ENCODE peak calls at places on chromosomes 11 and 22, in five cellular contexts. R is HCT116, O is HepG2, D is GM12878, A is K562. X is an unnamed sample.

GRCh38 chr11:79262221-79262620 is 178.6 kb downstream of the TENM4 start:
- DNase-seq in D (no peak), R (no peak), A (no peak), O (no peak), X (no peak)

GRCh38 chr11:74325649-74326645 is 14.5 kb upstream of the P4HA3 start:
- DNase-seq in D (no peak), O (no peak), A (no peak), R (no peak), X (no peak)

GRCh38 chr11:45537617-45538016 is 127.8 kb downstream of the CHST1 start:
- DNase-seq in O (no peak), R (no peak), D (no peak), A (no peak), X (no peak)

GRCh38 chr11:78038697-78039313 is 15.7 kb upstream of the KCTD14 start:
- DNase-seq in D (no peak), O (peak), R (no peak), A (no peak), X (no peak)

GRCh38 chr11:75562836-75563484 is 907 bp downstream of the SERPINH1 start:
- DNase-seq in A (peak), R (no peak), O (no peak), D (no peak), X (no peak)

GRCh38 chr11:128061321-128061871 is 526.0 kb downstream of the ETS1 start:
- DNase-seq in O (no peak), D (no peak), R (no peak), A (no peak), X (no peak)

GRCh38 chr11:34773826-34774225 is 142.4 kb downstream of the APIP start:
- DNase-seq in O (no peak), D (no peak), R (no peak), A (no peak), X (no peak)

GRCh38 chr11:33310720-33311500 is 53.7 kb downstream of the HIPK3 start:
- DNase-seq in R (no peak), A (no peak), O (no peak), D (no peak), X (peak)

GRCh38 chr11:2318123-2318522 is 16.3 kb downstream of the TSPAN32 start:
- DNase-seq in A (no peak), D (no peak), R (no peak), O (no peak), X (no peak)

GRCh38 chr11:65454311-65454695 is 31.7 kb downstream of the NEAT1 start:
- DNase-seq in R (no peak), D (no peak), O (no peak), A (no peak), X (no peak)

GRCh38 chr11:86003654-86004053 is 65.2 kb downstream of the PICALM start:
- DNase-seq in D (no peak), O (no peak), R (no peak), A (no peak), X (no peak)

GRCh38 chr11:61065955-61066638 is 36.2 kb upstream of the CD5 start:
- DNase-seq in A (no peak), R (no peak), D (no peak), O (no peak), X (no peak)

GRCh38 chr11:42049650-42050049 is 590.2 kb upstream of the LRRC4C start:
- DNase-seq in O (no peak), R (no peak), A (no peak), D (no peak), X (no peak)

GRCh38 chr11:26780686-26781085 is 58.8 kb upstream of the SLC5A12 start:
- DNase-seq in D (no peak), R (no peak), O (no peak), A (no peak), X (no peak)

GRCh38 chr11:64206457-64207246 is at the start of gene FERMT3:
- DNase-seq in R (no peak), D (peak), O (no peak), A (peak), X (no peak)

GRCh38 chr11:122656631-122657101 is 1.1 kb downstream of the UBASH3B start:
- DNase-seq in A (no peak), D (no peak), O (no peak), R (no peak), X (no peak)

GRCh38 chr11:32435947-32436750 is 810 bp upstream of the WT1 start:
- DNase-seq in A (no peak), R (no peak), O (no peak), D (no peak), X (no peak)

GRCh38 chr22:22818861-22819855 is 68.5 kb upstream of the IGLL5 start:
- DNase-seq in O (no peak), D (peak), R (no peak), A (no peak), X (no peak)

GRCh38 chr11:111555255-111555654 is 14.7 kb downstream of the LAYN start:
- DNase-seq in A (no peak), D (no peak), R (no peak), O (no peak), X (no peak)

GRCh38 chr11:121630041-121630440 is 177.3 kb upstream of the SORL1-AS1 start:
- DNase-seq in A (no peak), D (no peak), R (no peak), O (no peak), X (no peak)

GRCh38 chr11:33682446-33682845 is 18.2 kb downstream of the C11orf91 start:
- DNase-seq in O (no peak), A (no peak), D (no peak), R (no peak), X (no peak)

GRCh38 chr22:16601437-16602223 is 9.0 kb upstream of the CCT8L2 start:
- DNase-seq in R (no peak), O (no peak), A (peak), D (no peak), X (no peak)

GRCh38 chr11:47946682-47947575 is 33.4 kb upstream of the PTPRJ start:
- DNase-seq in O (no peak), D (no peak), A (peak), R (peak), X (no peak)

GRCh38 chr22:25069426-25069757 is 116.9 kb downstream of the KIAA1671 start:
- DNase-seq in R (no peak), A (no peak), O (no peak), D (no peak), X (no peak)

GRCh38 chr11:65133724-65134123 is 595 bp downstream of the SYVN1 start:
- DNase-seq in O (no peak), R (no peak), A (no peak), D (no peak), X (no peak)

GRCh38 chr22:23705358-23705757 is 14.5 kb downstream of the RGL4 start:
- DNase-seq in D (no peak), O (no peak), R (no peak), A (no peak), X (no peak)

DNA sequence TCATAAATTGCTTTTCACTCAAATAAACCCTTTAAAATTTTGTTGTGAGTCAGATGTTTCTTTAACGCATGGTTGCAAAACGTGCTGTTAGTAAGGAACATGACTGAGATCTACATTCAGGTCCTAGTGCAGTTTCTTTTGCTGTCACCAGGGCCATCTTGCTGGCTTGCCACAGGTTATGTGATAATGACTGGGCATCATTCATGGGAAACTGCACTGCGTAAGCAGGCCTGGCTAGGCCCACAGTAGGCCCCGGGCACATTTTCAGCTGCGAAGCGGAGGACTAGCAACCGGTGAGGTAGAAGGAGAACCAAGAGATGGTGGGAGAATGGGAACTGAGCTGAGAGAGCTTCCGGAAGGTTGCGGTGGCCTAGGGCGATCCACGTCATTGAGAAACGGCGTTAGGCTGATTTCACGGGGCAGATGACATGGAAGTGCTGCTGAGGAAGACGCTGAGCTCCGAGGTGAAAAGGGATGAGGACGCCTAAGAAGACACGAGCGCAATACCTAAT is 3.2 kb upstream of the KLHDC7B start:
- DNase-seq in R (no peak), D (peak), O (no peak), A (no peak), X (no peak)
- TF ChIP-seq RAD21 in R (no peak), D (no peak), O (no peak), A (no peak), X (no peak)

GRCh38 chr11:11213117-11213516 is 139.9 kb downstream of the CSNK2A3 start:
- DNase-seq in O (no peak), A (no peak), D (no peak), R (no peak), X (no peak)
- TF ChIP-seq SRF in O (no peak), A (no peak), D (no peak), R (no peak), X (no peak)

DNA sequence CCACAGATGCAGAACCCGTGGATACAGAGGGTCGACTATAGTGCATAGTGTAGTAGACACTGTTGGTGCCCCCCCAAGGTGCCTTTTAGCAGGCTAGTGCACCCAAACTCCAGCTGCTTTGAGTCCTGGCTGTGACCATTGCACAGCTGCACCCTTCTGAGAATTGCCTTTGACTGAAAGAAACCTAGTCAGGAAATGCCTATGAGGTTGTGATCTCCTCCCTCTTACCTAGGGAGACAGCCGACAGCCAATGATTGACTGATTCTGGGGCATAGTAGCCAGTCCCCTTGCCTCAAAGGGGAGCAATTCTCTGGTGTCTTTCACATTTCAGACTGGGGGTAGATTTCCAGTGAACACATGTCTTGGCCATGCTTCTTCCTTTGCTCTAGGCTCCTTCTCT is 74.2 kb downstream of the DCDC1 start:
- DNase-seq in A (no peak), D (no peak), R (no peak), O (no peak), X (no peak)
- TF ChIP-seq RAD21 in A (no peak), D (no peak), R (no peak), O (no peak), X (no peak)

DNA sequence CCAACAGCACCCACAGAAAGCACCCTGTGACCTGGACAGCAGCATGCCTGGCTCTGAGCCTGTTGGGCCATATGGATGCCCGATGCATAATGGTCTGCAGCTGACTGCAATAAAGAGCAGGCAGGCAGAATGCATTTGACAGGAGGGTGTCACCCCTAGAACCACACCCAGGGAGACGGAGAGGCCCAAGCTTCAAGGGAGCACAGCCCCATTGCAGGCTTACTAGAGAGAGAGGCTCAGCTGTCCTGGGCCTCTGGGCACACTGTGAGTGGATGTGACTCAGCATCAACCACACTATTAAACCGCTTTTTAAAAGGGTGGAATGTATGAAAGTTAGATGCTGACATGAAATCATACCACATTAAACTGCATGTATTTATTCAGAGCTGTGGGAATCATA is 365.3 kb downstream of the CTTN start:
- DNase-seq in O (no peak), A (no peak), R (no peak), D (no peak), X (no peak)
- TF ChIP-seq SRF in O (no peak), A (no peak), R (no peak), D (no peak), X (no peak)

GRCh38 chr22:42794551-42795510 is 62.2 kb downstream of the ARFGAP3 start:
- DNase-seq in A (no peak), O (peak), D (no peak), R (no peak), X (no peak)
- TF ChIP-seq RAD21 in A (no peak), O (peak), D (no peak), R (no peak), X (peak)

GRCh38 chr11:8810331-8811301 is 100.4 kb upstream of the AKIP1 start:
- DNase-seq in R (no peak), A (peak), O (peak), D (no peak), X (peak)
- TF ChIP-seq SRF in R (no peak), A (no peak), O (no peak), D (no peak), X (no peak)

GRCh38 chr22:42805998-42806481 is 51.0 kb downstream of the ARFGAP3 start:
- DNase-seq in R (no peak), O (no peak), A (no peak), D (no peak), X (peak)
- TF ChIP-seq RAD21 in R (no peak), O (no peak), A (no peak), D (no peak), X (no peak)

DNA sequence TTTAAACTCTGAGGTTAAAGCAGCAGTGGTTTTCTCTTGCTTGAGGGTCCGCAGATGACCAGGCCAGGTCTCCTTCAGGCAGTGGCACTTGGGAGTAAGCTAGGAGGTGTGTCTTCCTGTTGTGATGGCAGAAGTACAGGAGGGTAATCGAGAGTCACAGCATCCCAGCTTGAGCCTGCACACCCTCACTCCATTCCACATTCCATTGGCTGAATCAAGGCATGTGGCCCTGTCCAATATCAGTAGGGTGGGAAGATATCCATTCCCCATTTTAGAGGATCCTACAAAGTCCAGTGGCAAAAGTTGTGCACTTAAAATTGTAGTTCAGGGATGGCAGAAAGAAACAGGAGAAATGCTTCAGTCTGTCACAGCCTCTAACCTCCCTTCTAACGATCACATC is 23.3 kb downstream of the OSBP2 start:
- DNase-seq in O (no peak), D (no peak), A (no peak), R (no peak), X (no peak)
- TF ChIP-seq SRF in O (no peak), D (no peak), A (no peak), R (no peak), X (no peak)